ENCODE peak calls at places on chromosomes 3 and 15, in four cellular contexts. T, H, P and A are unnamed samples.

GRCh38 chr15:62306851-62307504 is 141.9 kb upstream of the C2CD4B start:
- DNase-seq in H (peak; percentile 88), P (peak; percentile 73), T (no peak), A (peak; percentile 53)

GRCh38 chr15:78676424-78677110 is 35.6 kb upstream of the CHRNB4 start:
- DNase-seq in P (no peak), H (no peak), T (no peak), A (no peak)

GRCh38 chr3:33111581-33111980 is 2.2 kb upstream of the CRTAP start:
- DNase-seq in P (no peak), H (no peak), T (no peak), A (no peak)

GRCh38 chr3:4413467-4413866 is 53.6 kb downstream of the SUMF1 start:
- DNase-seq in H (peak; percentile 39), P (no peak), T (no peak), A (no peak)

GRCh38 chr3:185846041-185846440 is 21.2 kb upstream of the IGF2BP2 start:
- DNase-seq in H (peak; percentile 46), T (no peak), P (no peak), A (no peak)

GRCh38 chr3:49867871-49868321 is 1.8 kb downstream of the CAMKV start:
- DNase-seq in H (peak; percentile 60), T (no peak), P (no peak), A (no peak)

GRCh38 chr3:181105636-181106035 is 116.1 kb upstream of the DNAJC19 start:
- DNase-seq in P (no peak), H (no peak), T (no peak), A (no peak)

GRCh38 chr3:12706504-12707253 is 42.8 kb upstream of the RAF1 start:
- DNase-seq in H (peak; percentile 78), T (peak; percentile 26), P (peak; percentile 44), A (peak; percentile 65)

GRCh38 chr3:7504886-7505775 is 644.2 kb downstream of the GRM7 start:
- DNase-seq in H (peak; percentile 96), T (no peak), P (no peak), A (no peak)

GRCh38 chr3:29057326-29057725 is 223.5 kb upstream of the RBMS3 start:
- DNase-seq in T (no peak), H (peak; percentile 69), P (no peak), A (no peak)

DNA sequence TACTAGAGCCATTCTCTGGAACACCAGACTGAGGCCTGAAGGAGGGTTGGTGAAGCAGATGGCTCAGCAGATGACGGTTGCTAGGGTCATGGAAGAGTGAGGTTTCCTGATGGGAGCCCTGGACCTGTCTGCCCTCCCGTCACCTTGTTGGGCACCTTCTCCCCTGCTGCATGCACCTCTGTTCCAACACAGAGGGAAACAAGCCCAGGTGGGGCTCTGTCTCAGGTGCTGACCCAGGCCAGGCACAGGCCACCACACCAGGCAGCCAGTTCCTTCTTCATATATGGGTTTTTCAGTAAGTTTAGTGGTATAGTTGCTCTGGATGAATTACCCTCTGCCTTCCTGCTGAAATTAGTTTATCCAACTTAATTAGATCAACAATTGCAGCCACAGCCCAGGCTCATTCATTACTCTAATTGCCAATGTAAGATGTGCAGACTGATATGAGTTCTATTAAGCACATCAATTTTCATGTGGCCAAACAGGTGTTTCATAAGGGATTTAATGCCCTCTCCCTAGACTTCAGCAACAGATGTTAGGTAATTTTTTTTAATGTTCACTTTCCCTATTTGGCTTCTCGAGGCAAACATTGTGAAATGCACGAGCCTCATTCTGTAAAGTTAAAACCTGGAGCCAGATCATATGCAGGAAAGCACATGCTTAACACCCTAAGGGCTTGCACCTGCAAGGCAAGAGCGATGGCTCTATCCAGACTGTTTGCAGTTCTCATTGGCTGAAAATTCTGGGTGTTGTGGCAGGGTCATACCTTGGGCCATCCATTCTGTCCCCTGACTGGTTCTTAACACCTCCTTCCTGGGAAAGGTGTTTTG is 174.8 kb downstream of the CHDH start:
- DNase-seq in H (no peak), P (no peak), T (no peak), A (no peak)
- H3K4me1 ChIP-seq in H (peaks cover 62% of the 10 kb centered on the region), P (peaks cover 4% of the 10 kb centered on the region), T (no peaks in the 10 kb centered on the region), A (no peaks in the 10 kb centered on the region)

GRCh38 chr3:65953881-65954733 is 84.6 kb downstream of the MAGI1 start:
- DNase-seq in T (no peak), P (peak; percentile 42), H (peak; percentile 50), A (peak; percentile 87)

GRCh38 chr3:65950340-65951326 is 88.1 kb downstream of the MAGI1 start:
- DNase-seq in P (no peak), H (peak; percentile 50), T (no peak), A (no peak)

GRCh38 chr3:65953301-65953812 is 85.4 kb downstream of the MAGI1 start:
- DNase-seq in T (no peak), H (peak; percentile 35), P (peak; percentile 52), A (peak; percentile 88)

GRCh38 chr3:65951836-65952505 is 86.7 kb downstream of the MAGI1 start:
- DNase-seq in H (no peak), T (no peak), P (no peak), A (no peak)

GRCh38 chr3:65952842-65953241 is 85.9 kb downstream of the MAGI1 start:
- DNase-seq in P (no peak), H (no peak), T (no peak), A (no peak)
- H3K4me1 ChIP-seq in P (peaks cover 24% of the 10 kb centered on the region), H (peaks cover 34% of the 10 kb centered on the region), T (no peaks in the 10 kb centered on the region), A (peaks cover 20% of the 10 kb centered on the region)

GRCh38 chr15:70493787-70494514 is 269.4 kb downstream of the UACA start:
- DNase-seq in P (no peak), H (no peak), T (no peak), A (no peak)

GRCh38 chr15:70494529-70494860 is 268.9 kb downstream of the UACA start:
- DNase-seq in H (no peak), P (no peak), T (no peak), A (no peak)

GRCh38 chr15:70493376-70493775 is 270.0 kb downstream of the UACA start:
- DNase-seq in H (no peak), P (no peak), T (no peak), A (no peak)

GRCh38 chr15:70495988-70496387 is 267.4 kb downstream of the UACA start:
- DNase-seq in T (no peak), H (no peak), P (no peak), A (no peak)

GRCh38 chr15:70494861-70495571 is 268.3 kb downstream of the UACA start:
- DNase-seq in T (no peak), P (no peak), H (peak; percentile 91), A (no peak)
- H3K4me1 ChIP-seq in T (peaks cover 35% of the 10 kb centered on the region), P (no peaks in the 10 kb centered on the region), H (peaks cover 14% of the 10 kb centered on the region), A (no peaks in the 10 kb centered on the region)

DNA sequence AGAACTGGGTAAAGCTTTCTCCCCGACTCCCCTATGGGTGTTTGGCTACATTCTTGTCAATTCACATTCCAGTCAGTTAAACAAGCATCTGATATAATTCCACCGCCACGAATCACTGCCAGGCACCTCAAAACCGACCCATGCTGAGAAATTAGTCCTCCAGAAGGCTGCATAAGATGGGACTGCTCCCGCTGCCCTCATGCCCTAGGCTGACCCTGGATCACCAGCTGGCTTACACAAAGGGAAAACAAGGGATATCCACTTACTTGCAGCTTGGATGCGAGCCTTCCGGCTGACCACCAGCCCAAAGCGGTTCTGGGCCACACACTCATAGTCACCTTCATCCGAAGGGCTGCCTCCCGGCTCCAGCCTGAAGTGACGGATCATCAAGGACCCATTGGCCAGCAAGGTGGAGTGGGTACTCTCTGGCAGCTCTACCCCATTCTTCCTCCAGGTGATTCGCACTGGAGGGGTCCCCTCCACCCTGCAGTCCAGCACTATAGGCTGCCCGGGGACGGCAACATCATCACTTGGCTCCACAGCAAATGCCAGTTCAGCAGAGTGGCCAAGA is 2.9 kb downstream of the IGDCC3 start:
- DNase-seq in H (no peak), P (no peak), T (no peak), A (no peak)
- H3K4me1 ChIP-seq in H (peaks cover 14% of the 10 kb centered on the region), P (peaks cover 3% of the 10 kb centered on the region), T (peaks cover 10% of the 10 kb centered on the region), A (peaks cover 3% of the 10 kb centered on the region)

GRCh38 chr3:43997788-43998373 is 243.8 kb upstream of the TOPAZ1 start:
- DNase-seq in P (no peak), T (no peak), H (no peak), A (no peak)

GRCh38 chr3:43998374-43998840 is 243.3 kb upstream of the TOPAZ1 start:
- DNase-seq in H (no peak), T (no peak), P (no peak), A (no peak)

GRCh38 chr3:43995929-43996378 is 245.7 kb upstream of the TOPAZ1 start:
- DNase-seq in T (no peak), H (no peak), P (no peak), A (no peak)

GRCh38 chr3:43995078-43995928 is 246.4 kb upstream of the TOPAZ1 start:
- DNase-seq in H (peak; percentile 19), P (peak; percentile 21), T (no peak), A (no peak)

GRCh38 chr3:43996379-43997301 is 245.0 kb upstream of the TOPAZ1 start:
- DNase-seq in H (peak; percentile 29), T (no peak), P (no peak), A (no peak)
- H3K4me1 ChIP-seq in H (peaks cover 12% of the 10 kb centered on the region), T (peaks cover 43% of the 10 kb centered on the region), P (peaks cover 27% of the 10 kb centered on the region), A (peaks cover 6% of the 10 kb centered on the region)

GRCh38 chr3:15326673-15327072 is 5.7 kb downstream of the SH3BP5 start:
- DNase-seq in H (no peak), P (no peak), T (no peak), A (no peak)
- H3K4me1 ChIP-seq in H (peaks cover 21% of the 10 kb centered on the region), P (peaks cover 59% of the 10 kb centered on the region), T (peaks cover 42% of the 10 kb centered on the region), A (no peaks in the 10 kb centered on the region)

GRCh38 chr15:40285151-40285898 is 2.5 kb upstream of the ANKRD63 start:
- DNase-seq in T (no peak), H (peak; percentile 18), P (no peak), A (no peak)
- H3K4me1 ChIP-seq in T (peaks cover 10% of the 10 kb centered on the region), H (peaks cover 33% of the 10 kb centered on the region), P (peaks cover 14% of the 10 kb centered on the region), A (peaks cover 10% of the 10 kb centered on the region)

DNA sequence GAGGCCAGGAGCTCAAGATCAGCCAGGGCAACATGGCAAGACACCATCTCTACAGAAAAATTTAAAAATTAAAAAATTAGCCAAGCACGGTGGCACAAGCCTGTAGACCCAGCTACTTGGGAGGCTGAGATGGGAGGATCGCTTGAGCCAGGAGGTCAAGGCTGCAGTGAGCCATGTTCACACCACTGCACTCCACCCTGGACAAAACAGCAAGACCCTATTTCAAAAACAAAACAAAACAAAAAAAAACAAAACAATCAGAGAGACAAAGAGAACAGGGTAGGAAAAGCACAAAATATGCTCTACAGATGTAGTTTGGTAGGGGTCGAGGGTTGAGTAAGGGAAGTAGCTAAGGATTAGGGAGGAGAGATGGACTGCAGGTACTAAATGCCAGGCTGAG is 3.4 kb downstream of the DYNLT2B start:
- DNase-seq in P (no peak), T (no peak), H (no peak), A (no peak)
- H3K4me1 ChIP-seq in P (no peaks in the 10 kb centered on the region), T (no peaks in the 10 kb centered on the region), H (no peaks in the 10 kb centered on the region), A (no peaks in the 10 kb centered on the region)